ENCODE peak calls at places on chromosomes 4 and X, in eight cellular contexts. One of them, this sample, is unnamed.

GRCh38 chr4:165489786-165490185 is 111.0 kb downstream of the CPE start:
- DNase-seq in T-helper 1 cell: no peak
- DNase-seq in adipocyte: peak
- DNase-seq in choroid plexus epithelial cell: peak
- DNase-seq in T-cell: no peak
- DNase-seq in NCI-H524 treated with DMSO at 0.1 percent for 48 hours: no peak
- DNase-seq in SK-N-MC: no peak
- DNase-seq in A549: no peak
- DNase-seq in this sample: no peak

GRCh38 chrX:110168585-110168984 is 149.3 kb downstream of the AMMECR1 start:
- DNase-seq in adipocyte: peak
- DNase-seq in T-helper 1 cell: no peak
- DNase-seq in A549: no peak
- DNase-seq in T-cell: no peak
- DNase-seq in choroid plexus epithelial cell: peak
- DNase-seq in NCI-H524 treated with DMSO at 0.1 percent for 48 hours: no peak
- DNase-seq in SK-N-MC: no peak
- DNase-seq in this sample: no peak

GRCh38 chr4:2142630-2143427 is 83.7 kb downstream of the NAT8L start:
- DNase-seq in NCI-H524 treated with DMSO at 0.1 percent for 48 hours: no peak
- DNase-seq in choroid plexus epithelial cell: peak
- DNase-seq in T-cell: no peak
- DNase-seq in A549: no peak
- DNase-seq in adipocyte: no peak
- DNase-seq in SK-N-MC: peak
- DNase-seq in T-helper 1 cell: no peak
- DNase-seq in this sample: no peak

GRCh38 chr4:48064349-48064748 is 47.8 kb downstream of the NIPAL1 start:
- DNase-seq in A549: no peak
- DNase-seq in T-helper 1 cell: no peak
- DNase-seq in adipocyte: no peak
- DNase-seq in NCI-H524 treated with DMSO at 0.1 percent for 48 hours: no peak
- DNase-seq in choroid plexus epithelial cell: no peak
- DNase-seq in T-cell: no peak
- DNase-seq in SK-N-MC: no peak
- DNase-seq in this sample: no peak

GRCh38 chr4:25258980-25259578 is 25.2 kb downstream of the PI4K2B start:
- DNase-seq in T-helper 1 cell: no peak
- DNase-seq in T-cell: no peak
- DNase-seq in SK-N-MC: no peak
- DNase-seq in A549: no peak
- DNase-seq in choroid plexus epithelial cell: peak
- DNase-seq in NCI-H524 treated with DMSO at 0.1 percent for 48 hours: no peak
- DNase-seq in adipocyte: no peak
- DNase-seq in this sample: no peak

GRCh38 chr4:17232575-17233253 is 279.2 kb downstream of the QDPR start:
- DNase-seq in adipocyte: peak
- DNase-seq in SK-N-MC: no peak
- DNase-seq in choroid plexus epithelial cell: peak
- DNase-seq in A549: no peak
- DNase-seq in T-cell: no peak
- DNase-seq in NCI-H524 treated with DMSO at 0.1 percent for 48 hours: no peak
- DNase-seq in T-helper 1 cell: no peak
- DNase-seq in this sample: peak

GRCh38 chr4:152109585-152110509 is 349.0 kb upstream of the GATB start:
- DNase-seq in T-helper 1 cell: no peak
- DNase-seq in A549: no peak
- DNase-seq in choroid plexus epithelial cell: peak
- DNase-seq in T-cell: no peak
- DNase-seq in SK-N-MC: no peak
- DNase-seq in adipocyte: no peak
- DNase-seq in NCI-H524 treated with DMSO at 0.1 percent for 48 hours: no peak
- DNase-seq in this sample: no peak

GRCh38 chrX:24426921-24427746 is 38.0 kb upstream of the PDK3 start:
- DNase-seq in NCI-H524 treated with DMSO at 0.1 percent for 48 hours: no peak
- DNase-seq in T-cell: no peak
- DNase-seq in adipocyte: peak
- DNase-seq in choroid plexus epithelial cell: no peak
- DNase-seq in A549: no peak
- DNase-seq in T-helper 1 cell: no peak
- DNase-seq in SK-N-MC: no peak
- DNase-seq in this sample: no peak

GRCh38 chrX:55715847-55716246 is 1.7 kb upstream of the RRAGB start:
- DNase-seq in NCI-H524 treated with DMSO at 0.1 percent for 48 hours: no peak
- DNase-seq in choroid plexus epithelial cell: no peak
- DNase-seq in T-cell: no peak
- DNase-seq in T-helper 1 cell: no peak
- DNase-seq in A549: no peak
- DNase-seq in adipocyte: no peak
- DNase-seq in SK-N-MC: no peak
- DNase-seq in this sample: no peak

GRCh38 chr4:42579903-42580302 is 77.0 kb downstream of the ATP8A1 start:
- DNase-seq in NCI-H524 treated with DMSO at 0.1 percent for 48 hours: no peak
- DNase-seq in adipocyte: no peak
- DNase-seq in SK-N-MC: no peak
- DNase-seq in T-helper 1 cell: no peak
- DNase-seq in choroid plexus epithelial cell: no peak
- DNase-seq in A549: no peak
- DNase-seq in T-cell: no peak
- DNase-seq in this sample: no peak

GRCh38 chr4:77072195-77072753 is 3.5 kb downstream of the CCNI start:
- DNase-seq in adipocyte: no peak
- DNase-seq in SK-N-MC: no peak
- DNase-seq in choroid plexus epithelial cell: no peak
- DNase-seq in NCI-H524 treated with DMSO at 0.1 percent for 48 hours: no peak
- DNase-seq in T-helper 1 cell: peak
- DNase-seq in A549: no peak
- DNase-seq in T-cell: peak
- DNase-seq in this sample: no peak

GRCh38 chrX:135543924-135544323 is 23.5 kb downstream of the INTS6L start:
- DNase-seq in NCI-H524 treated with DMSO at 0.1 percent for 48 hours: no peak
- DNase-seq in SK-N-MC: no peak
- DNase-seq in T-helper 1 cell: no peak
- DNase-seq in choroid plexus epithelial cell: no peak
- DNase-seq in adipocyte: no peak
- DNase-seq in T-cell: no peak
- DNase-seq in A549: no peak
- DNase-seq in this sample: no peak

GRCh38 chr4:111813565-111814140 is 331.6 kb upstream of the FAM241A start:
- DNase-seq in SK-N-MC: no peak
- DNase-seq in choroid plexus epithelial cell: no peak
- DNase-seq in adipocyte: no peak
- DNase-seq in T-cell: no peak
- DNase-seq in NCI-H524 treated with DMSO at 0.1 percent for 48 hours: no peak
- DNase-seq in T-helper 1 cell: no peak
- DNase-seq in A549: no peak
- DNase-seq in this sample: no peak

GRCh38 chrX:66731398-66731797 is 92.5 kb upstream of the EDA2R start:
- DNase-seq in T-helper 1 cell: no peak
- DNase-seq in NCI-H524 treated with DMSO at 0.1 percent for 48 hours: peak
- DNase-seq in choroid plexus epithelial cell: peak
- DNase-seq in A549: peak
- DNase-seq in SK-N-MC: no peak
- DNase-seq in T-cell: no peak
- DNase-seq in adipocyte: peak
- DNase-seq in this sample: no peak

GRCh38 chrX:75997692-75998091 is 175.2 kb upstream of the PBDC1 start:
- DNase-seq in SK-N-MC: no peak
- DNase-seq in NCI-H524 treated with DMSO at 0.1 percent for 48 hours: no peak
- DNase-seq in A549: no peak
- DNase-seq in adipocyte: no peak
- DNase-seq in T-helper 1 cell: no peak
- DNase-seq in choroid plexus epithelial cell: no peak
- DNase-seq in T-cell: no peak
- DNase-seq in this sample: no peak

GRCh38 chrX:9906919-9907318 is 60.2 kb upstream of the CLDN34 start:
- DNase-seq in T-helper 1 cell: no peak
- DNase-seq in T-cell: no peak
- DNase-seq in adipocyte: no peak
- DNase-seq in choroid plexus epithelial cell: no peak
- DNase-seq in NCI-H524 treated with DMSO at 0.1 percent for 48 hours: no peak
- DNase-seq in SK-N-MC: no peak
- DNase-seq in A549: no peak
- DNase-seq in this sample: no peak

GRCh38 chr4:168433576-168433975 is 46.7 kb downstream of the DDX60L start:
- DNase-seq in A549: no peak
- DNase-seq in NCI-H524 treated with DMSO at 0.1 percent for 48 hours: no peak
- DNase-seq in choroid plexus epithelial cell: no peak
- DNase-seq in T-helper 1 cell: no peak
- DNase-seq in T-cell: no peak
- DNase-seq in SK-N-MC: no peak
- DNase-seq in adipocyte: no peak
- DNase-seq in this sample: no peak

GRCh38 chr4:143234153-143234552 is 49.4 kb downstream of the USP38 start:
- DNase-seq in NCI-H524 treated with DMSO at 0.1 percent for 48 hours: no peak
- DNase-seq in A549: no peak
- DNase-seq in choroid plexus epithelial cell: no peak
- DNase-seq in T-helper 1 cell: no peak
- DNase-seq in adipocyte: no peak
- DNase-seq in SK-N-MC: no peak
- DNase-seq in T-cell: no peak
- DNase-seq in this sample: no peak

GRCh38 chr4:156132196-156132595 is 178.5 kb upstream of the CTSO start:
- DNase-seq in T-helper 1 cell: no peak
- DNase-seq in SK-N-MC: no peak
- DNase-seq in T-cell: no peak
- DNase-seq in adipocyte: peak
- DNase-seq in NCI-H524 treated with DMSO at 0.1 percent for 48 hours: no peak
- DNase-seq in A549: no peak
- DNase-seq in choroid plexus epithelial cell: no peak
- DNase-seq in this sample: no peak

GRCh38 chr4:7782783-7783182 is 156.9 kb downstream of the AFAP1 start:
- DNase-seq in T-cell: no peak
- DNase-seq in NCI-H524 treated with DMSO at 0.1 percent for 48 hours: no peak
- DNase-seq in choroid plexus epithelial cell: peak
- DNase-seq in SK-N-MC: no peak
- DNase-seq in A549: no peak
- DNase-seq in adipocyte: no peak
- DNase-seq in T-helper 1 cell: no peak
- DNase-seq in this sample: no peak

GRCh38 chr4:41012308-41012707 is 202.0 kb downstream of the APBB2 start:
- DNase-seq in NCI-H524 treated with DMSO at 0.1 percent for 48 hours: no peak
- DNase-seq in SK-N-MC: no peak
- DNase-seq in adipocyte: peak
- DNase-seq in T-cell: no peak
- DNase-seq in A549: no peak
- DNase-seq in choroid plexus epithelial cell: peak
- DNase-seq in T-helper 1 cell: no peak
- DNase-seq in this sample: no peak

GRCh38 chrX:139929876-139930275 is 3.0 kb downstream of the ATP11C start:
- DNase-seq in choroid plexus epithelial cell: no peak
- DNase-seq in T-cell: no peak
- DNase-seq in SK-N-MC: no peak
- DNase-seq in NCI-H524 treated with DMSO at 0.1 percent for 48 hours: no peak
- DNase-seq in adipocyte: no peak
- DNase-seq in T-helper 1 cell: no peak
- DNase-seq in A549: no peak
- DNase-seq in this sample: no peak

GRCh38 chr4:83850435-83850834 is 314.5 kb downstream of the GPAT3 start:
- DNase-seq in T-helper 1 cell: no peak
- DNase-seq in NCI-H524 treated with DMSO at 0.1 percent for 48 hours: no peak
- DNase-seq in T-cell: no peak
- DNase-seq in adipocyte: no peak
- DNase-seq in SK-N-MC: no peak
- DNase-seq in choroid plexus epithelial cell: peak
- DNase-seq in A549: peak
- DNase-seq in this sample: no peak

GRCh38 chrX:111892375-111892774 is 16.4 kb downstream of the TRPC5OS start:
- DNase-seq in SK-N-MC: no peak
- DNase-seq in adipocyte: no peak
- DNase-seq in T-cell: no peak
- DNase-seq in T-helper 1 cell: no peak
- DNase-seq in A549: no peak
- DNase-seq in choroid plexus epithelial cell: no peak
- DNase-seq in NCI-H524 treated with DMSO at 0.1 percent for 48 hours: no peak
- DNase-seq in this sample: no peak

GRCh38 chr4:105329081-105329480 is 144.8 kb downstream of the PPA2 start:
- DNase-seq in T-helper 1 cell: no peak
- DNase-seq in SK-N-MC: no peak
- DNase-seq in A549: no peak
- DNase-seq in choroid plexus epithelial cell: no peak
- DNase-seq in T-cell: no peak
- DNase-seq in NCI-H524 treated with DMSO at 0.1 percent for 48 hours: no peak
- DNase-seq in adipocyte: no peak
- DNase-seq in this sample: no peak

GRCh38 chr4:159191989-159192388 is 89.1 kb downstream of the RAPGEF2 start:
- DNase-seq in NCI-H524 treated with DMSO at 0.1 percent for 48 hours: peak
- DNase-seq in T-helper 1 cell: no peak
- DNase-seq in T-cell: no peak
- DNase-seq in adipocyte: peak
- DNase-seq in A549: peak
- DNase-seq in choroid plexus epithelial cell: peak
- DNase-seq in SK-N-MC: no peak
- DNase-seq in this sample: peak

GRCh38 chrX:2521092-2521926 is 20.5 kb upstream of the DHRSX start:
- DNase-seq in choroid plexus epithelial cell: no peak
- DNase-seq in A549: no peak
- DNase-seq in T-helper 1 cell: no peak
- DNase-seq in T-cell: no peak
- DNase-seq in adipocyte: no peak
- DNase-seq in NCI-H524 treated with DMSO at 0.1 percent for 48 hours: no peak
- DNase-seq in SK-N-MC: no peak
- DNase-seq in this sample: no peak

GRCh38 chr4:99324361-99324760 is 3.2 kb upstream of the ADH1B start:
- DNase-seq in adipocyte: peak
- DNase-seq in SK-N-MC: no peak
- DNase-seq in choroid plexus epithelial cell: peak
- DNase-seq in NCI-H524 treated with DMSO at 0.1 percent for 48 hours: no peak
- DNase-seq in A549: no peak
- DNase-seq in T-helper 1 cell: no peak
- DNase-seq in T-cell: no peak
- DNase-seq in this sample: no peak

GRCh38 chrX:71998836-71999509 is 88.3 kb downstream of the NHSL2 start:
- DNase-seq in NCI-H524 treated with DMSO at 0.1 percent for 48 hours: no peak
- DNase-seq in A549: peak
- DNase-seq in T-cell: no peak
- DNase-seq in T-helper 1 cell: no peak
- DNase-seq in SK-N-MC: no peak
- DNase-seq in choroid plexus epithelial cell: no peak
- DNase-seq in adipocyte: peak
- DNase-seq in this sample: peak

GRCh38 chrX:48631376-48632090 is 34.2 kb downstream of the WDR13 start:
- DNase-seq in adipocyte: peak
- DNase-seq in NCI-H524 treated with DMSO at 0.1 percent for 48 hours: peak
- DNase-seq in T-helper 1 cell: peak
- DNase-seq in choroid plexus epithelial cell: peak
- DNase-seq in T-cell: peak
- DNase-seq in A549: peak
- DNase-seq in SK-N-MC: peak
- DNase-seq in this sample: peak